ENCODE peak calls at places on chromosomes 5 and 9, in four cellular contexts. One of them, this sample, is unnamed.
A peak's percentile ranks its signal among the peaks of the same experiment; 100 is the strongest.

GRCh38 chr5:36904677-36905076 is 28.1 kb downstream of the NIPBL start:
- DNase-seq in fibroblast of mammary gland: no peak
- DNase-seq in stomach: no peak
- DNase-seq in dorsolateral prefrontal cortex: no peak
- DNase-seq in this sample: no peak

GRCh38 chr9:129525781-129526180 is 95.1 kb downstream of the C9orf50 start:
- DNase-seq in fibroblast of mammary gland: no peak
- DNase-seq in stomach: no peak
- DNase-seq in dorsolateral prefrontal cortex: no peak
- DNase-seq in this sample: no peak

GRCh38 chr5:74903165-74903787 is 37.1 kb upstream of the FAM169A start:
- DNase-seq in fibroblast of mammary gland: peak; percentile 2
- DNase-seq in stomach: peak; percentile 71
- DNase-seq in dorsolateral prefrontal cortex: no peak
- DNase-seq in this sample: peak; percentile 15

GRCh38 chr9:111728617-111729366 is 65.9 kb downstream of the SHOC1 start:
- DNase-seq in fibroblast of mammary gland: peak; percentile 91
- DNase-seq in stomach: no peak
- DNase-seq in dorsolateral prefrontal cortex: no peak
- DNase-seq in this sample: peak; percentile 95

GRCh38 chr5:9499498-9499876 is 46.4 kb downstream of the SEMA5A start:
- DNase-seq in fibroblast of mammary gland: no peak
- DNase-seq in stomach: no peak
- DNase-seq in dorsolateral prefrontal cortex: no peak
- DNase-seq in this sample: no peak

GRCh38 chr9:92723299-92723625 is 41.4 kb downstream of the BICD2 start:
- DNase-seq in fibroblast of mammary gland: peak; percentile 30
- DNase-seq in stomach: no peak
- DNase-seq in dorsolateral prefrontal cortex: no peak
- DNase-seq in this sample: no peak

GRCh38 chr5:173800340-173800739 is 87.8 kb upstream of the CPEB4 start:
- DNase-seq in fibroblast of mammary gland: no peak
- DNase-seq in stomach: no peak
- DNase-seq in dorsolateral prefrontal cortex: no peak
- DNase-seq in this sample: no peak

GRCh38 chr5:159873680-159874079 is 42.6 kb upstream of the ADRA1B start:
- DNase-seq in fibroblast of mammary gland: peak; percentile 35
- DNase-seq in stomach: no peak
- DNase-seq in dorsolateral prefrontal cortex: no peak
- DNase-seq in this sample: no peak

GRCh38 chr5:36756089-36756488 is 120.5 kb upstream of the NIPBL start:
- DNase-seq in fibroblast of mammary gland: no peak
- DNase-seq in stomach: no peak
- DNase-seq in dorsolateral prefrontal cortex: no peak
- DNase-seq in this sample: no peak

GRCh38 chr5:9932770-9933169 is 302.6 kb upstream of the TAS2R1 start:
- DNase-seq in fibroblast of mammary gland: peak; percentile 70
- DNase-seq in stomach: no peak
- DNase-seq in dorsolateral prefrontal cortex: no peak
- DNase-seq in this sample: peak; percentile 44

GRCh38 chr9:10704720-10705119 is 91.9 kb upstream of the PTPRD start:
- DNase-seq in fibroblast of mammary gland: peak; percentile 34
- DNase-seq in stomach: no peak
- DNase-seq in dorsolateral prefrontal cortex: no peak
- DNase-seq in this sample: no peak

GRCh38 chr9:31372796-31373587 is 1011.5 kb upstream of the ACO1 start:
- DNase-seq in fibroblast of mammary gland: no peak
- DNase-seq in stomach: no peak
- DNase-seq in dorsolateral prefrontal cortex: no peak
- DNase-seq in this sample: no peak

GRCh38 chr9:89440951-89441654 is 56.8 kb downstream of the SEMA4D start:
- DNase-seq in fibroblast of mammary gland: no peak
- DNase-seq in stomach: peak; percentile 78
- DNase-seq in dorsolateral prefrontal cortex: no peak
- DNase-seq in this sample: no peak

GRCh38 chr5:980941-981340 is 27.7 kb upstream of the NKD2 start:
- DNase-seq in fibroblast of mammary gland: no peak
- DNase-seq in stomach: no peak
- DNase-seq in dorsolateral prefrontal cortex: no peak
- DNase-seq in this sample: no peak

GRCh38 chr9:37953204-37953774 is 49.4 kb upstream of the SLC25A51 start:
- DNase-seq in fibroblast of mammary gland: peak; percentile 34
- DNase-seq in stomach: no peak
- DNase-seq in dorsolateral prefrontal cortex: no peak
- DNase-seq in this sample: no peak

GRCh38 chr5:174310243-174310642 is 264.7 kb downstream of the NSG2 start:
- DNase-seq in fibroblast of mammary gland: no peak
- DNase-seq in stomach: no peak
- DNase-seq in dorsolateral prefrontal cortex: no peak
- DNase-seq in this sample: no peak

GRCh38 chr9:37963936-37964739 is 60.2 kb upstream of the SLC25A51 start:
- DNase-seq in fibroblast of mammary gland: peak; percentile 99
- DNase-seq in stomach: peak; percentile 70
- DNase-seq in dorsolateral prefrontal cortex: peak; percentile 67
- DNase-seq in this sample: peak; percentile 97

GRCh38 chr9:106861585-106862114 is 1.3 kb upstream of the ZNF462 start:
- DNase-seq in fibroblast of mammary gland: no peak
- DNase-seq in stomach: no peak
- DNase-seq in dorsolateral prefrontal cortex: no peak
- DNase-seq in this sample: no peak

GRCh38 chr9:108074900-108075299 is 585.3 kb upstream of the KLF4 start:
- DNase-seq in fibroblast of mammary gland: no peak
- DNase-seq in stomach: no peak
- DNase-seq in dorsolateral prefrontal cortex: no peak
- DNase-seq in this sample: no peak

GRCh38 chr9:124784503-124784902 is 7.6 kb downstream of the OLFML2A start:
- DNase-seq in fibroblast of mammary gland: peak; percentile 77
- DNase-seq in stomach: no peak
- DNase-seq in dorsolateral prefrontal cortex: no peak
- DNase-seq in this sample: peak; percentile 79

GRCh38 chr9:86322973-86323644 is 31.1 kb downstream of the TUT7 start:
- DNase-seq in fibroblast of mammary gland: peak; percentile 93
- DNase-seq in stomach: no peak
- DNase-seq in dorsolateral prefrontal cortex: no peak
- DNase-seq in this sample: peak; percentile 83

GRCh38 chr5:42810905-42811590 is 644 bp downstream of the SELENOP start:
- DNase-seq in fibroblast of mammary gland: peak; percentile 23
- DNase-seq in stomach: no peak
- DNase-seq in dorsolateral prefrontal cortex: no peak
- DNase-seq in this sample: no peak

GRCh38 chr9:126126012-126126411 is 200.6 kb upstream of the MVB12B start:
- DNase-seq in fibroblast of mammary gland: no peak
- DNase-seq in stomach: no peak
- DNase-seq in dorsolateral prefrontal cortex: no peak
- DNase-seq in this sample: no peak

GRCh38 chr5:565782-566445 is 41.7 kb upstream of the SLC9A3 start:
- DNase-seq in fibroblast of mammary gland: peak; percentile 41
- DNase-seq in stomach: no peak
- DNase-seq in dorsolateral prefrontal cortex: no peak
- DNase-seq in this sample: peak; percentile 48

GRCh38 chr9:136700959-136701664 is 11.3 kb upstream of the DIPK1B start:
- DNase-seq in fibroblast of mammary gland: no peak
- DNase-seq in stomach: no peak
- DNase-seq in dorsolateral prefrontal cortex: no peak
- DNase-seq in this sample: no peak
- H3K4me3 ChIP-seq in fibroblast of mammary gland: no peak overlapping the region
- H3K4me3 ChIP-seq in stomach: no peak overlapping the region
- H3K4me3 ChIP-seq in dorsolateral prefrontal cortex: no peak overlapping the region
- H3K4me3 ChIP-seq in this sample: no peak overlapping the region

DNA sequence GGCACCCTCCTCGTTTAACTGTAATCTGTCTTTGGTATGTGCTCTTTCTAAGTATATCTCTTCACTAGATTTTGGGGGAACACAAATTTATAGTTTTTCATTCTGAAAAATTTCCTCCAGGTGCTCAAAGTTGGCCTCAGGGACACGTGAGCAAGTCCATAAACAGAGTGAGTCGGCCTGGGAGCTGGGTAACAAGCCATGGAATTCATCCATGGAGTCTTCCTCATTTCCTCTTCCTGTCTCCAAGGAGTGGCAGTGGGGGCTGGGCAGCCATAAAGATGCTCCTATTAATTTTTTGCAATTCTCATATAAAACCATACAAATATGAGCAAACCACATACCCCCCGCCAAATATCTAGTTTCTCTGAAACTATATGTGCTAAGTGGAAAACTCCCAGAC is 136.6 kb upstream of the OTULINL start:
- DNase-seq in fibroblast of mammary gland: peak; percentile 85
- DNase-seq in stomach: no peak
- DNase-seq in dorsolateral prefrontal cortex: no peak
- DNase-seq in this sample: peak; percentile 47
- H3K4me3 ChIP-seq in fibroblast of mammary gland: peak overlapping the region; percentile 97
- H3K4me3 ChIP-seq in stomach: no peak overlapping the region
- H3K4me3 ChIP-seq in dorsolateral prefrontal cortex: peak overlapping the region; percentile 8
- H3K4me3 ChIP-seq in this sample: no peak overlapping the region

GRCh38 chr5:4245511-4245910 is 649.9 kb downstream of the IRX1 start:
- DNase-seq in fibroblast of mammary gland: no peak
- DNase-seq in stomach: no peak
- DNase-seq in dorsolateral prefrontal cortex: no peak
- DNase-seq in this sample: no peak

GRCh38 chr5:4245076-4245475 is 649.4 kb downstream of the IRX1 start:
- DNase-seq in fibroblast of mammary gland: no peak
- DNase-seq in stomach: no peak
- DNase-seq in dorsolateral prefrontal cortex: no peak
- DNase-seq in this sample: no peak

GRCh38 chr5:4246447-4246846 is 650.8 kb downstream of the IRX1 start:
- DNase-seq in fibroblast of mammary gland: no peak
- DNase-seq in stomach: no peak
- DNase-seq in dorsolateral prefrontal cortex: no peak
- DNase-seq in this sample: no peak

DNA sequence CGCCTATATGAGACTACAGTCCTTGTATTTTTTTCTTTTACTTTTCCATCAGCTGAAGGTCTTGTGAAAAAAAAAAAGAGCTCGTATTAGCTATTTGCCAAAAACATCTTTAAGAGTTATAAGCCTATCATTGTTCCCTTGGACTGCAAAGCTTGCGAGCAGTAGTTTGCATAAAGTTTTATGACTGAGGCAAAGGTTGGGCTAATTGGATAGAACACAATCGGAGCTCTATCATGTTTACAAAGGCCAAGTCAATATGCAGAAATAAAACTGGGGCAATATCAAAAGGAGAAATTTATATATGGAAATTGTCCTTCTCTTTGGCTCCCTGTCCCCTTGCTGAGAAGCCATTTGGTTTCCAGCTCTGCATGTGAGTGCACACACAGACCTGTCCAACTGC is 648.2 kb downstream of the IRX1 start:
- DNase-seq in fibroblast of mammary gland: no peak
- DNase-seq in stomach: no peak
- DNase-seq in dorsolateral prefrontal cortex: no peak
- DNase-seq in this sample: no peak
- H3K4me3 ChIP-seq in fibroblast of mammary gland: no peak overlapping the region
- H3K4me3 ChIP-seq in stomach: no peak overlapping the region
- H3K4me3 ChIP-seq in dorsolateral prefrontal cortex: no peak overlapping the region
- H3K4me3 ChIP-seq in this sample: no peak overlapping the region

GRCh38 chr9:114624656-114625055 is 13.6 kb downstream of the TMEM268 start:
- DNase-seq in fibroblast of mammary gland: no peak
- DNase-seq in stomach: no peak
- DNase-seq in dorsolateral prefrontal cortex: no peak
- DNase-seq in this sample: no peak
- H3K4me3 ChIP-seq in fibroblast of mammary gland: no peak overlapping the region
- H3K4me3 ChIP-seq in stomach: no peak overlapping the region
- H3K4me3 ChIP-seq in dorsolateral prefrontal cortex: no peak overlapping the region
- H3K4me3 ChIP-seq in this sample: no peak overlapping the region

GRCh38 chr5:122683631-122684030 is 91.2 kb upstream of the SNX2 start:
- DNase-seq in fibroblast of mammary gland: no peak
- DNase-seq in stomach: no peak
- DNase-seq in dorsolateral prefrontal cortex: no peak
- DNase-seq in this sample: no peak

GRCh38 chr5:122680623-122681350 is 94.1 kb upstream of the SNX2 start:
- DNase-seq in fibroblast of mammary gland: no peak
- DNase-seq in stomach: no peak
- DNase-seq in dorsolateral prefrontal cortex: no peak
- DNase-seq in this sample: no peak
- H3K4me3 ChIP-seq in fibroblast of mammary gland: no peak overlapping the region
- H3K4me3 ChIP-seq in stomach: no peak overlapping the region
- H3K4me3 ChIP-seq in dorsolateral prefrontal cortex: no peak overlapping the region
- H3K4me3 ChIP-seq in this sample: no peak overlapping the region

This sample was measured in cardiac fibroblast.